ENCODE peak calls at places on chromosomes 4 and X, in five cellular contexts. U is IMR-90, M is neuronal stem cell, R is mesendoderm, Y is H1. J is an unnamed sample.

GRCh38 chr4:124694961-124695598 is 17.5 kb downstream of the ANKRD50 start:
- DNase-seq in R (peak; percentile 51), M (no peak), U (peak; percentile 39), Y (no peak), J (no peak)

GRCh38 chr4:100841911-100842310 is 324.1 kb upstream of the EMCN start:
- DNase-seq in R (no peak), U (no peak), M (no peak), Y (no peak), J (peak; percentile 63)

GRCh38 chr4:69617083-69617694 is 22.3 kb downstream of the UGT2A2 start:
- DNase-seq in M (peak; percentile 45), U (peak; percentile 12), Y (no peak), R (peak; percentile 60), J (peak; percentile 58)

GRCh38 chr4:182832352-182833120 is 84.7 kb downstream of the DCTD start:
- DNase-seq in Y (no peak), R (no peak), U (no peak), M (no peak), J (no peak)

GRCh38 chr4:101232074-101232776 is 115.1 kb downstream of the PPP3CA start:
- DNase-seq in M (no peak), R (no peak), U (peak; percentile 79), Y (no peak), J (peak; percentile 59)

GRCh38 chrX:3263681-3264126 is 82.7 kb downstream of the MXRA5 start:
- DNase-seq in U (peak; percentile 33), R (no peak), M (no peak), Y (no peak), J (peak; percentile 62)

GRCh38 chr4:92299152-92299551 is 4.6 kb upstream of the GRID2 start:
- DNase-seq in R (no peak), U (peak; percentile 21), Y (no peak), M (no peak), J (no peak)

GRCh38 chr4:118206627-118207026 is 146.2 kb downstream of the PRSS12 start:
- DNase-seq in Y (no peak), M (no peak), U (peak; percentile 76), R (no peak), J (no peak)

GRCh38 chr4:54661156-54661555 is 3.4 kb downstream of the KIT start:
- DNase-seq in M (no peak), Y (no peak), R (no peak), U (peak; percentile 39), J (peak; percentile 43)

GRCh38 chr4:2962614-2963184 is 507 bp downstream of the NOP14 start:
- DNase-seq in M (peak; percentile 71), Y (peak; percentile 78), R (peak; percentile 92), U (peak; percentile 38), J (peak; percentile 78)

GRCh38 chrX:150293311-150294013 is 69.7 kb upstream of the MAMLD1 start:
- DNase-seq in R (no peak), U (no peak), Y (no peak), M (no peak), J (no peak)

GRCh38 chr4:88503344-88503743 is 20.2 kb downstream of the PYURF start:
- DNase-seq in U (no peak), M (no peak), Y (no peak), R (no peak), J (no peak)

GRCh38 chrX:137562096-137562495 is 3.8 kb upstream of the ZIC3 start:
- DNase-seq in M (no peak), R (no peak), Y (no peak), U (no peak), J (no peak)

GRCh38 chr4:73309211-73309610 is 50.6 kb upstream of the ANKRD17 start:
- DNase-seq in M (no peak), Y (no peak), R (no peak), U (peak; percentile 77), J (peak; percentile 41)

GRCh38 chr4:160318567-160319220 is 1215.8 kb downstream of the RAPGEF2 start:
- DNase-seq in M (no peak), U (no peak), R (no peak), Y (no peak), J (no peak)

GRCh38 chrX:37287741-37288424 is 61.3 kb upstream of the PRRG1 start:
- DNase-seq in Y (no peak), R (no peak), U (no peak), M (no peak), J (no peak)

GRCh38 chr4:140172960-140173359 is 19.0 kb upstream of the MAML3 start:
- DNase-seq in Y (no peak), U (no peak), M (no peak), R (no peak), J (peak; percentile 23)

GRCh38 chr4:27702710-27703431 is 842.2 kb downstream of the STIM2 start:
- DNase-seq in M (no peak), Y (peak; percentile 50), R (peak; percentile 65), U (peak; percentile 1), J (no peak)

GRCh38 chr4:61938250-61938846 is 738.2 kb downstream of the ADGRL3 start:
- DNase-seq in Y (no peak), R (peak; percentile 88), U (no peak), M (no peak), J (peak; percentile 8)

GRCh38 chrX:68681443-68681941 is 34.0 kb downstream of the STARD8 start:
- DNase-seq in Y (no peak), U (peak; percentile 60), M (no peak), R (no peak), J (peak; percentile 20)

GRCh38 chrX:113548308-113549015 is 707.8 kb upstream of the AMOT start:
- DNase-seq in Y (peak; percentile 46), M (peak; percentile 14), U (no peak), R (peak; percentile 83), J (no peak)

GRCh38 chrX:74422576-74423288 is 1.4 kb downstream of the SLC16A2 start:
- DNase-seq in U (peak; percentile 66), Y (peak; percentile 70), R (peak; percentile 88), M (peak; percentile 42), J (peak; percentile 73)

GRCh38 chr4:147833254-147833653 is 101.4 kb downstream of the ARHGAP10 start:
- DNase-seq in M (no peak), U (peak; percentile 82), Y (no peak), R (no peak), J (peak; percentile 82)

GRCh38 chr4:10015140-10015753 is 6.0 kb downstream of the SLC2A9 start:
- DNase-seq in Y (peak; percentile 74), U (peak; percentile 42), M (peak; percentile 41), R (peak; percentile 76), J (no peak)

GRCh38 chr4:52982246-52982950 is 120.3 kb downstream of the RASL11B start:
- DNase-seq in R (peak; percentile 66), Y (no peak), M (peak; percentile 24), U (peak; percentile 73), J (peak; percentile 72)

GRCh38 chr4:7546809-7547367 is 112.2 kb upstream of the PSAPL1 start:
- DNase-seq in Y (no peak), U (peak; percentile 67), M (no peak), R (no peak), J (peak; percentile 19)

GRCh38 chrX:68440438-68440837 is 7.1 kb upstream of the OPHN1 start:
- DNase-seq in M (no peak), U (no peak), R (no peak), Y (no peak), J (no peak)

DNA sequence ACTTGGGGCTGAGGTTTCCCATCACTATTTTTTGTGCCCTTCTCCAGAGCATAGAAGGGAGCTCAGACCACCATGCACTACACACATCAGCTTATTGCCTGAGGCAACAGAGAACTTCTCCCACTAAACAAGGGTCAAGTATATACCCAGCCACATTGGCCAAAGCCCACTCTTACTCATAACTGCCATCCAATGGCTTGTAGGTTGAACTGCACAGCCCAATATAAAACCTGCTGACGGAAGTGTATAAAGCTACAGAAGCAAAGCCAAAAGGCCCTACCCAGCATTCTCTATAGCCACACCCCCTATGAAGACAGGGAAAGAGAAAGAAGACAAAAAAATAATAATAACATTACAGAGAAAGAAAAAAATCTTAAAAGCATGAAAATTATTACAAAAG is 139.7 kb downstream of the LRBA start:
- DNase-seq in R (peak; percentile 44), M (no peak), U (no peak), Y (no peak), J (no peak)
- H2BK15ac ChIP-seq in R (no peak overlapping the region), M (no peak overlapping the region), U (no peak overlapping the region), Y (no peak overlapping the region), J (no peak overlapping the region)

GRCh38 chrX:139204576-139204902 is 326.0 kb upstream of the F9 start:
- DNase-seq in U (no peak), Y (no peak), M (no peak), R (no peak), J (no peak)

GRCh38 chrX:139206914-139207313 is 323.6 kb upstream of the F9 start:
- DNase-seq in Y (no peak), M (no peak), R (no peak), U (no peak), J (no peak)

GRCh38 chrX:139203681-139204575 is 326.6 kb upstream of the F9 start:
- DNase-seq in M (no peak), Y (peak; percentile 54), R (peak; percentile 59), U (no peak), J (no peak)

GRCh38 chrX:139202742-139203410 is 327.7 kb upstream of the F9 start:
- DNase-seq in M (no peak), R (peak; percentile 29), Y (peak; percentile 50), U (no peak), J (no peak)

GRCh38 chrX:139204903-139205667 is 325.5 kb upstream of the F9 start:
- DNase-seq in Y (peak; percentile 57), R (peak; percentile 82), U (no peak), M (no peak), J (no peak)
- H3K4me3 ChIP-seq in Y (peak overlapping the region; percentile 38), R (peak overlapping the region; percentile 51), U (no peak overlapping the region), M (peak overlapping the region; percentile 53), J (peak overlapping the region; percentile 32)

GRCh38 chr4:187236491-187236890 is 512.8 kb upstream of the FAT1 start:
- DNase-seq in U (peak; percentile 84), M (no peak), R (no peak), Y (no peak), J (peak; percentile 28)
- H2BK15ac ChIP-seq in U (no peak overlapping the region), M (no peak overlapping the region), R (no peak overlapping the region), Y (no peak overlapping the region), J (no peak overlapping the region)

DNA sequence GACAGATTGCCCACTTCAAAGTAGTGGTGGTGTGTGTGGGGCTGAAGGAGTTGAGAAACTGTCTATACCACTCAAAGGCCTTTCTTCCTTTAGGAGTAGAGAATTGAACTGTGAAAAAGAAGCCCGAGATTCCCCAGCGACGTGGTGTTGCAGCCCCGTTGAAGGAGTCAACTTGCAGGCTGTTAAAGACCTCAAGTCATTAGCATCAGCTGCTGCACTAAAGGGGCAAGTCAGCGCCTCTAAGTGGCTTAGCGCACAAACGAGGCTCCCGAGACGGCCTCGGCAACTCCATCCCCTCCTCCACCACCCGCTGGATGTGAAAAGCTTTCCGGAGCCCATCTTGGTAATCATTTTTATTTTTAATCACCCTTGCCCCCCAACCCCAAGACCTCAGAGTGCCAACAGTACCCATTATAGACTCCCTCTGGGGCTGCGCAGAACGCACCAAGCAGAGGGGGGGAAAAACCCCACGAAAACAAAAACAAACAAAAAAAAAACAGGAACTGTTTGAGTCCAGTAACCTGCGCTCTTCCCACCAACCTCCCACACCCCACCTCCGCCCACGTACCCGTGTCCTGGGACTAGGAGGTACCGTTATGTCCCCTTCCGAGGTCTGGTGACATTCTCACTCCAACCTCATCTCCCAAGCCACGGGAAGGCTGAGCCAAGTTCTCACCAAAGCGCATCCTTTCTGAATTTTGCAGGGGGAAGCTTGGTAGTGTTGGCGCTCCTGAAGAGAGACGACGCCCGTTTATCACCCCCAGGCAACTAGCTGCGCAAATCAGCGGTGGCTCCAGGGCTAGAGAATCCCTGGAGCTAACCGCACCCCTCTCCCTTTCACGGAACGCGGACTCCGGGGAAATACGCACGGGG is 808 bp upstream of the PRDM8 start:
- DNase-seq in U (peak; percentile 35), Y (peak; percentile 57), M (no peak), R (peak; percentile 62), J (peak; percentile 21)
- H3K4me3 ChIP-seq in U (peak overlapping the region; percentile 75), Y (no peak overlapping the region), M (peak overlapping the region; percentile 48), R (no peak overlapping the region), J (peak overlapping the region; percentile 52)

J was measured in mesenchymal stem cell.